ENCODE peak calls at places on chromosomes 2 and 18, in four cellular contexts. W, C, O and K are unnamed samples.

GRCh38 chr18:22673182-22673862 is 255.6 kb upstream of the CTAGE1 start:
- DNase-seq in W (no peak), C (no peak), O (no peak), K (no peak)

GRCh38 chr2:12856934-12857660 is 140.4 kb downstream of the TRIB2 start:
- DNase-seq in W (no peak), C (no peak), O (no peak), K (no peak)

GRCh38 chr2:228519561-228519960 is 338.1 kb upstream of the SPHKAP start:
- DNase-seq in W (no peak), C (no peak), O (no peak), K (no peak)

GRCh38 chr2:157168501-157168900 is 89.0 kb upstream of the GALNT5 start:
- DNase-seq in W (no peak), C (no peak), O (no peak), K (no peak)

GRCh38 chr2:63374341-63374740 is 213.9 kb downstream of the WDPCP start:
- DNase-seq in W (no peak), C (no peak), O (no peak), K (no peak)

GRCh38 chr18:64017870-64018269 is 48.0 kb downstream of the SERPINB8 start:
- DNase-seq in W (no peak), C (no peak), O (peak), K (no peak)

GRCh38 chr2:195998070-195998469 is 70.6 kb downstream of the DNAH7 start:
- DNase-seq in W (no peak), C (no peak), O (no peak), K (no peak)

GRCh38 chr2:53452400-53452799 is 315.2 kb upstream of the CHAC2 start:
- DNase-seq in W (no peak), C (no peak), O (no peak), K (no peak)

GRCh38 chr2:46339676-46340459 is 42.7 kb downstream of the EPAS1 start:
- DNase-seq in W (no peak), C (no peak), O (no peak), K (no peak)

GRCh38 chr18:28078849-28079248 is 98.1 kb downstream of the CDH2 start:
- DNase-seq in W (no peak), C (no peak), O (no peak), K (no peak)

GRCh38 chr2:1969701-1970015 is 225.3 kb upstream of the PXDN start:
- DNase-seq in W (no peak), C (no peak), O (no peak), K (no peak)

GRCh38 chr2:174158003-174158402 is 90.3 kb downstream of the OLA1 start:
- DNase-seq in W (peak), C (no peak), O (peak), K (peak)

GRCh38 chr2:14520385-14520945 is 112.1 kb upstream of the LRATD1 start:
- DNase-seq in W (no peak), C (no peak), O (no peak), K (no peak)

GRCh38 chr2:69518836-69519235 is 81.6 kb upstream of the NFU1 start:
- DNase-seq in W (no peak), C (no peak), O (no peak), K (peak)

GRCh38 chr2:166112193-166112605 is 15.6 kb downstream of the SCN1A start:
- DNase-seq in W (no peak), C (no peak), O (no peak), K (no peak)

GRCh38 chr18:32259553-32259952 is 69.7 kb downstream of the MEP1B start:
- DNase-seq in W (no peak), C (no peak), O (no peak), K (no peak)

GRCh38 chr2:96869824-96870630 is at the start of gene SEMA4C:
- DNase-seq in W (peak), C (peak), O (peak), K (peak)

GRCh38 chr2:200747668-200748618 is 63.8 kb upstream of the BZW1 start:
- DNase-seq in W (no peak), C (no peak), O (peak), K (no peak)

GRCh38 chr18:63440219-63440618 is 17.9 kb upstream of the VPS4B start:
- DNase-seq in W (no peak), C (no peak), O (no peak), K (peak)

GRCh38 chr2:20648831-20649230 is 2.1 kb downstream of the HS1BP3 start:
- DNase-seq in W (no peak), C (no peak), O (no peak), K (no peak)

GRCh38 chr2:20649586-20650375 is 1.1 kb downstream of the HS1BP3 start:
- DNase-seq in W (no peak), C (peak), O (no peak), K (no peak)

GRCh38 chr2:20650880-20651730 is at the start of gene HS1BP3:
- DNase-seq in W (peak), C (peak), O (peak), K (peak)

GRCh38 chr2:20651731-20652099 is 817 bp upstream of the HS1BP3 start:
- DNase-seq in W (no peak), C (peak), O (no peak), K (no peak)

GRCh38 chr2:20650412-20650879 is 452 bp downstream of the HS1BP3 start:
- DNase-seq in W (peak), C (peak), O (peak), K (no peak)
- TF ChIP-seq CTCF in W (no peak), C (no peak), O (no peak), K (no peak)

DNA sequence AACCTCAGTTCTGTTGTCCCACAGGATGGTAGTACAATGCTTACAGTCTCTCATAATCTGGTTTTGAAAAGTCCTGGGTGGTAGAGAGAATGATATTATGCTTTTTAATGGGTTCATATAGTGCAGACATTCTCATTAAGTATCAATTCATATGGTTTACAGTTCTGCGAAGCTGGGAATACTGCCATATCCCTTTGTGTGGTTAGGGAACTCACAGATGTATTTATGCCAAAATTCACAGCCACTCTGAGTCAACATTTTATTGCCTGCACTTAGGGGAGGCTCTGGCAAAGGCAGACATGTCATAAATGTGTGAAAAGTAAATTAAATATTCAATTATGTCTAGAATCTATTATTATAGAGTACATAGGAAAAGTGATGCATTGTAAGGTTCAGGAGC is 808.2 kb downstream of the SUCLG1 start:
- DNase-seq in W (no peak), C (no peak), O (no peak), K (no peak)
- TF ChIP-seq CTCF in W (no peak), C (no peak), O (no peak), K (no peak)

DNA sequence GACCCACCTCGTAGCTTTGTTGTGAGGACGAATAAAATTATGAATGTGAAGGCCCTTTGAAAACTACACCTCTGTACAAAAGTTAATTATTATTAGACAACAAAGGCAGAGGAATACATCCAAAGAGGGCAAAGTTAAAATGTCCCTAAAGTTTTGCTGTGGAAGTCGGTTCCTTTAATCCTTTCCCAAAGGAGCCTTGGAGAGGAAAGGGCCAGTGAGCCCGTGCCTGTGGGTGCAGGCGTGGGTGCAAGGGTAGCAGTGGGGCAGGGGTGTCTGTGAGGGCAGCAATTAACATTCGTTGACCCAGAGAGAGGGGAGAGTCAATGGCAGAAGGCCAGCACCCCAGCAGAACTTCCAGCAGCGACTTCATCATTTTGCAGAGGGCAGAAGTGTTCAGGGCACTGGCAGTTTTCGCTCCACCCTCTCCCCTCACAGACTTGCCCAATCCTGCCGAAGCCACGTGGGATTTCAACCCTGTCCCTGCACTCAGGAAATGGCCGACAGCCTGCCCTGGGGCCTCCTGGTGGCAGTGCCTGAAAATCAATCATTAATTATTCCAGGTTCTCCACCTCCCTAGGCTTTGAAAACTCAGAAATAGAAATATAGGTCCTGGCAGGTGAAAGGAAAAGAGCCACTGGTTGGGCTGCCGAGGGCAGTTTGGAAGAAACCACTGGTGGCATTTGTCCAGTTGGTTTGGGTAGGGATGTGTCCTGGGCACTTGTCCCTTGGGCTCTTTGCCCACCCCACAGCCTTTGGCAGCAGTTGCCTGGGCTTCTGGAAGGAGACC is 4.2 kb upstream of the PAX8 start:
- DNase-seq in W (no peak), C (peak), O (peak), K (peak)
- TF ChIP-seq CTCF in W (no peak), C (peak), O (peak), K (no peak)

GRCh38 chr2:71008342-71008741 is 13.7 kb upstream of the TEX261 start:
- DNase-seq in W (no peak), C (no peak), O (no peak), K (no peak)

GRCh38 chr2:71006287-71006686 is 11.6 kb upstream of the TEX261 start:
- DNase-seq in W (no peak), C (no peak), O (no peak), K (no peak)

GRCh38 chr2:71005271-71006202 is 10.9 kb upstream of the TEX261 start:
- DNase-seq in W (no peak), C (no peak), O (no peak), K (no peak)

GRCh38 chr2:71004857-71005256 is 10.2 kb upstream of the TEX261 start:
- DNase-seq in W (no peak), C (no peak), O (no peak), K (no peak)

DNA sequence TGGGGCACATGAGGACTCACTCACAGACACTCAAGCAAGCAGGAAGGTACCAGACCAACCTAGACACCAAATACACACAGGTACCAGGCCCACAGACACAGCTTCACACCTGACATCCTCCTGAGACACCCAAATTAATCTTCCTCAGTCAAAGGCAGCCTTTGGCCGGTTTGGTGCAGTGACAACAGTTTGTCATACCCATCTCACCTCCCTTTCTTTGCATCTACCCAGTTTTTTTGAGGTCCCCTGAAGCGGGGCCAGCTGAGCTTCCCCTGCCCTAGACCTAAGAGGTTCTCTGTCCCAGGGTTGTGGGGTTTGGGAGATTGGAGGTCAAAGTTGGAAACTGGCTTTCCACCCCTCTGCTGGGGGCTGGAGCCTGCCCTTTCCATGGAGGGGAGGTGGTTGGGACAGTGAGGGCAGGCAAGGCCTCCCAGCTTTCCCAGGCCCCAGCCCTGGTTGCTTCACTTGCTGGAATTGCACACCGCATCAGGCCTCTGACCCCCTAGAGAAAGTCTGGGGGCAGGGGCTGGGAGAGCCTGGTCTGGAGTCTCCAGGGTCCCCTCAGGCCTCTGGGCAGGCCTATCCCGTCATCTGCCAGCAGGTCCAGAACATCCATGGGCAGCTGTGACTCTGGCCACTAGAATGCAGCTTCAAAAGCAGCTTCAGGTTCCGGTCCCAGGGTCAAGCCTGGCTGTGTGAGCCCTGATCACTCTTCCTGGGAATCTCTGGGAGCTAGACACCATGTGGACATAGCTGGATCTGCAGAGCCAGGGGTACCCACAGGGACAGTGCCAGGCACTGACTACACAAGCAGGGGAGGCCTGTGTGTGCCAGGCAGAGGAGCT is 12.5 kb upstream of the TEX261 start:
- DNase-seq in W (no peak), C (no peak), O (peak), K (no peak)
- TF ChIP-seq CTCF in W (no peak), C (no peak), O (no peak), K (no peak)

GRCh38 chr2:31138037-31138962 is at the start of gene GALNT14:
- DNase-seq in W (peak), C (peak), O (peak), K (peak)

GRCh38 chr2:31136732-31137131 is 1.5 kb downstream of the GALNT14 start:
- DNase-seq in W (no peak), C (no peak), O (no peak), K (no peak)

GRCh38 chr2:31136000-31136399 is 2.2 kb downstream of the GALNT14 start:
- DNase-seq in W (no peak), C (no peak), O (no peak), K (no peak)

GRCh38 chr2:31140151-31140550 is 1.9 kb upstream of the GALNT14 start:
- DNase-seq in W (no peak), C (no peak), O (no peak), K (no peak)

DNA sequence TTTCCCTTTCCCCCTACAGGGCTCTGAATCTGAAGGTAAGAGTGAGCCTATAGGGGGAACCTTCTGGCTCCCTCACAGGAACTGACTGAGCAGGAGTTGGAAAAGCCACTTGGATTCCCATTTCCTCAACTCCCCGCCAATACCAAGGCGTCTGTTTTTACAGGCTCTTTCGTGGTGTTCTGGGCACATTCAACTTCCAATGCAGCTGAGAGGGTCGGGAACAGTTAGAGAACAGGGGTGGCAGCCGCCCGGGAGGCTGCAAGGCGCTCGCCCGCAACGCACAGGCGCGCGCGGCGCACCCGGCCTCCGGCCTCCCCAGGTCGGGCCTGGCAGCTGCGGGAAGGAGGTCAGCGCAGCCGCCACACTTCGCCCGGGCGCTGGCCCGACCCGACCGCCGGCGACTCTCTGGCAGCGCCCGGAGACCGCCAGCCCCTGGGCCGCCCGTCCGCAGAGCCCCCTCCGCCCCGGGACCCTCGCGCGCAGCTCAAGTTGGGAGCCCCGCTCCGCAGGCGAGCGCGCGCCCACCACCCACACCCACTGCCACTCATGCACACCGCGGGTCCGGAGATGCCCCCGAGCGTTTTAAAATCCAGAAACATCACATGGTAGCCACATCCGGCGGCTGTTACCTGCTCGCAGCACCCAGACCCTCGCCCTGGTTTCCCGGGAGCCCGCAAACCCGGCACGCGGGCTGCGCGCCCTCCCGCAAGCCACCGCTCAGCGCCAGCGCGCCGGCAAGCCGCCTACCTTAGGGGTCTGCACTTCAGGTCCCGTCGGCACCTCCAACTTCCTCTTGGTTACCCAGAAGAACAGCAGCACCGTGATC is 816 bp downstream of the GALNT14 start:
- DNase-seq in W (peak), C (no peak), O (peak), K (peak)
- TF ChIP-seq CTCF in W (no peak), C (no peak), O (no peak), K (no peak)

DNA sequence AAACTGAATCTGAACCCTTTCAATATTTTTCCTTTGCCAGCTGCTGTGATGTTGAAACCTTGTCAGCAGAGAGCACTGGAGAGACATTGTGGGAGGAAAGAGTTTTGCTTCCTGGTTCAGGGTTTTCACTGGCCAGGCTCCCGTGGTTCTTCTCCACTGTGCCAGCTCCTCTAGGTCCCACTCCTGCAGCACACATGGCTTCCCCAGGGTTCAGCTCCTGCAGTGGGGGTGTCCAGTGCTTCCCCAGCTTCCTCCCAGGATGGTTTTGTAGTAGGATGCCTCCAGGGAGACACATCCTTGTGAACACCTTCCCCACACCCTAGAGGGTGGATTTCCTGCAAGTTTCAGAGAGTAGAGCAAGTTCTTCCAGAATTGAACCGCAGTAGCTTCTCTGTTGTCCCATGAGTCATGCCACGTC is 24.0 kb upstream of the SULT1C3 start:
- DNase-seq in W (no peak), C (no peak), O (peak), K (no peak)
- TF ChIP-seq CTCF in W (no peak), C (peak), O (peak), K (no peak)

GRCh38 chr2:11248-11941 is 34.9 kb downstream of the FAM110C start:
- DNase-seq in W (peak), C (peak), O (no peak), K (peak)
- TF ChIP-seq CTCF in W (peak), C (peak), O (peak), K (peak)

GRCh38 chr2:218568190-218569037 is at the start of the genes CNOT9 and USP37:
- DNase-seq in W (peak), C (peak), O (peak), K (peak)
- TF ChIP-seq CTCF in W (no peak), C (no peak), O (no peak), K (no peak)

DNA sequence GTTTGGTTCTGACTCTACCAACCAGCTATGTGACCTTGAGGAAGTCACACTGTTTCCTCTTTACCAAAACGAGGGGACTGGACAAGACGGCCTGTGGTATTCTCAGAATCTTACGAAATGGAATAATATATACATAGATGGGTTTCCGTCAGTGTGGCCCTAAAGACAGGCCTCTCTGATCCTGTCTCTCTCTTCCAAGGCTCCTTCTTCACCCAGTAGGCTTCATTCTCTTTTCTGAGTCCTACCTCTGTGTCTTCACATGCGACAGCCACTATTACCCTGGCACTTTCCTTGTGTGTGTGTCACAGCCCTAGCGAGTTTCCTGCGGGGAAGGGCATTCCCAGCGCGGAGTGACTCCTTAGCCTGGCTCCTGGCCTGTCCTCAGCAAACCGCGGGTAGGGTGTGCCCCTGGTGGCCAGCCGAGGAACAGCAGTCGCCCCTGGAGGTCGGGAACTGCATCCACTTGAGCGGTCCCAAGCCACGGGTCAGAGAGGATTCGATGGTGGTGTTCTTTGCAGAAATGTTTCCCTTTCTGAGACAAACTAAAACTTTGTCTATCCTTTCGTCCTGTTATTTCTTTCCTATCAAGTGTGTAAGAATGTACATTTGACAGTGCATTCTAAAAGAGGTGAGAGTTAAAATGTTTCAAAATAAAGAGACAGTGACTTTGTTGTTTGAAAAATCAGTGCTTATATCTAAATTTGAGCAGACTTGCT is 63.3 kb downstream of the RAB31 start:
- DNase-seq in W (peak), C (peak), O (peak), K (peak)
- TF ChIP-seq CTCF in W (peak), C (peak), O (peak), K (peak)